ENCODE peak calls at places on chromosome 21, in nine cellular contexts. B is activated T-helper 1 cell treated with Interleukin-2 at 50 U/mL for 16 hours; W is GM19239; P is progenitor cell of endocrine pancreas; H is activated CD4-positive, alpha-beta T cell treated with anti-CD3 and anti-CD28 coated beads for 1 hour; Y is cardiac muscle cell; E is HEK293T; T is Kasumi-1; V is iris pigment epithelial cell. D is an unnamed sample.

GRCh38 chr21:44548922-44549321 is 2.4 kb downstream of the KRTAP10-2 start:
- DNase-seq in V (no peak), P (peak), W (no peak), T (no peak), E (no peak), B (no peak), Y (no peak), H (no peak), D (no peak)

GRCh38 chr21:36966846-36967657 is 583 bp upstream of the HLCS start:
- DNase-seq in H (no peak), P (no peak), T (no peak), V (no peak), B (no peak), W (no peak), E (no peak), Y (peak), D (no peak)

GRCh38 chr21:39452207-39452964 is 616 bp downstream of the SH3BGR start:
- DNase-seq in H (no peak), P (no peak), B (no peak), Y (peak), T (no peak), V (peak), E (no peak), W (no peak), D (no peak)

GRCh38 chr21:34337741-34338140 is 26.1 kb upstream of the KCNE2 start:
- DNase-seq in T (no peak), H (no peak), E (no peak), Y (no peak), W (no peak), V (peak), B (no peak), P (no peak), D (no peak)

GRCh38 chr21:15592271-15592860 is 137.4 kb upstream of the USP25 start:
- DNase-seq in V (peak), B (no peak), H (no peak), W (peak), P (no peak), Y (peak), E (peak), T (peak), D (peak)

GRCh38 chr21:46125846-46126301 is 28.0 kb downstream of the COL6A2 start:
- DNase-seq in E (no peak), B (no peak), T (no peak), W (no peak), Y (no peak), H (no peak), V (no peak), P (peak), D (no peak)

GRCh38 chr21:37668462-37669239 is 247.6 kb downstream of the KCNJ6 start:
- DNase-seq in H (no peak), E (no peak), T (no peak), P (no peak), B (no peak), V (no peak), W (no peak), Y (no peak), D (no peak)

GRCh38 chr21:30072496-30072895 is 94.1 kb downstream of the CLDN17 start:
- DNase-seq in W (no peak), H (no peak), V (peak), T (peak), B (no peak), P (no peak), E (peak), Y (peak), D (no peak)

GRCh38 chr21:23968722-23969647 is 1638.3 kb downstream of the MRPL39 start:
- DNase-seq in E (peak), V (peak), H (peak), P (no peak), W (peak), B (peak), T (peak), Y (no peak), D (peak)

GRCh38 chr21:43757601-43758000 is 18.5 kb downstream of the CSTB start:
- DNase-seq in V (no peak), H (no peak), E (no peak), T (no peak), Y (no peak), B (no peak), W (no peak), P (no peak), D (no peak)

GRCh38 chr21:43864806-43865470 is at the start of gene AGPAT3:
- DNase-seq in W (peak), P (no peak), V (no peak), H (no peak), T (no peak), E (peak), Y (no peak), B (peak), D (no peak)

GRCh38 chr21:43196789-43197188 is 28.0 kb downstream of the CRYAA start:
- DNase-seq in Y (peak), V (peak), W (no peak), T (no peak), B (no peak), P (peak), H (no peak), E (no peak), D (no peak)

GRCh38 chr21:38012700-38013099 is 96.4 kb upstream of the KCNJ6 start:
- DNase-seq in B (no peak), Y (no peak), E (no peak), V (no peak), W (no peak), H (no peak), P (no peak), T (no peak), D (no peak)

GRCh38 chr21:46083271-46084040 is 14.5 kb upstream of the COL6A2 start:
- DNase-seq in Y (no peak), E (peak), V (peak), B (no peak), W (no peak), P (no peak), T (no peak), H (no peak), D (no peak)

GRCh38 chr21:46538851-46539666 is 65.8 kb downstream of the S100B start:
- DNase-seq in W (no peak), P (no peak), B (no peak), Y (no peak), V (no peak), H (no peak), E (no peak), T (no peak), D (no peak)

GRCh38 chr21:36701912-36702621 is 3.2 kb downstream of the SIM2 start:
- DNase-seq in P (no peak), E (no peak), V (no peak), W (no peak), B (no peak), H (no peak), Y (no peak), T (no peak), D (no peak)

GRCh38 chr21:44911384-44912157 is 9.1 kb downstream of the ITGB2 start:
- DNase-seq in P (no peak), E (peak), W (peak), T (no peak), Y (no peak), V (no peak), B (peak), H (peak), D (no peak)

GRCh38 chr21:44531606-44532128 is 8.3 kb downstream of the KRTAP10-1 start:
- DNase-seq in T (no peak), P (no peak), E (no peak), H (no peak), Y (no peak), W (no peak), V (no peak), B (no peak), D (no peak)

GRCh38 chr21:45590726-45591618 is 48.7 kb upstream of the SLC19A1 start:
- DNase-seq in H (no peak), V (no peak), P (no peak), W (peak), E (no peak), T (no peak), Y (peak), B (peak), D (no peak)

GRCh38 chr21:43210454-43211084 is 41.8 kb downstream of the CRYAA start:
- DNase-seq in Y (no peak), B (no peak), W (no peak), P (peak), V (no peak), E (no peak), T (no peak), H (peak), D (no peak)

GRCh38 chr21:26409735-26410134 is 163.4 kb downstream of the CYYR1 start:
- DNase-seq in T (no peak), B (no peak), H (no peak), V (no peak), Y (no peak), W (no peak), E (no peak), P (no peak), D (no peak)

GRCh38 chr21:44363278-44363677 is 9.9 kb downstream of the TRPM2 start:
- DNase-seq in V (no peak), E (no peak), H (no peak), W (no peak), B (no peak), P (no peak), T (no peak), Y (no peak), D (no peak)

GRCh38 chr21:26093094-26093493 is 77.5 kb downstream of the APP start:
- DNase-seq in H (no peak), T (no peak), B (no peak), W (no peak), P (no peak), V (peak), E (peak), Y (no peak), D (no peak)

GRCh38 chr21:43903451-43904091 is 38.5 kb downstream of the AGPAT3 start:
- DNase-seq in T (no peak), Y (no peak), B (no peak), V (no peak), E (no peak), W (no peak), P (no peak), H (no peak), D (no peak)

D was measured in GDM1.